ENCODE peak calls at places on chromosomes 11 and 22, in five cellular contexts. T is fibroblast of pulmonary artery, W is upper lobe of right lung, H is body of pancreas, R is pancreas. O is an unnamed sample.

GRCh38 chr22:44325718-44326548 is 13.2 kb upstream of the SHISAL1 start:
- DNase-seq in T (peak; percentile 56), W (no peak), H (no peak), R (no peak), O (no peak)

GRCh38 chr22:27605390-27605789 is 196.2 kb downstream of the MN1 start:
- DNase-seq in T (no peak), W (no peak), H (no peak), R (no peak), O (no peak)

GRCh38 chr22:25953919-25954318 is 211.9 kb downstream of the MYO18B start:
- DNase-seq in T (no peak), W (no peak), H (no peak), R (no peak), O (no peak)

GRCh38 chr11:126768702-126769101 is 231.9 kb downstream of the KIRREL3 start:
- DNase-seq in T (no peak), W (no peak), H (no peak), R (no peak), O (no peak)

GRCh38 chr11:67373916-67374570 is 645 bp upstream of the CLCF1 start:
- DNase-seq in T (peak; percentile 95), W (peak; percentile 93), H (peak; percentile 91), R (peak; percentile 87), O (no peak)

GRCh38 chr11:66619080-66619554 is 2.7 kb downstream of the RBM14 start:
- DNase-seq in T (peak; percentile 88), W (no peak), H (peak; percentile 38), R (no peak), O (peak; percentile 27)

GRCh38 chr11:75896843-75897419 is 81.9 kb downstream of the UVRAG start:
- DNase-seq in T (peak; percentile 68), W (no peak), H (no peak), R (no peak), O (no peak)

GRCh38 chr22:22710719-22711531 is 66.5 kb downstream of the GGTLC2 start:
- DNase-seq in T (peak; percentile 61), W (peak; percentile 84), H (peak; percentile 60), R (peak; percentile 50), O (no peak)

GRCh38 chr11:66268953-66269906 is 791 bp downstream of the RAB1B start:
- DNase-seq in T (peak; percentile 18), W (peak; percentile 73), H (peak; percentile 36), R (no peak), O (no peak)

GRCh38 chr11:133531450-133531849 is 851 bp downstream of the OPCML start:
- DNase-seq in T (no peak), W (no peak), H (no peak), R (no peak), O (no peak)

GRCh38 chr22:43814264-43814663 is 2.2 kb upstream of the EFCAB6 start:
- DNase-seq in T (no peak), W (no peak), H (no peak), R (no peak), O (no peak)

GRCh38 chr11:67428052-67429001 is at the start of gene RPS6KB2:
- DNase-seq in T (peak; percentile 98), W (peak; percentile 99), H (peak; percentile 99), R (peak; percentile 98), O (peak; percentile 95)

GRCh38 chr22:50218996-50219727 is 18.4 kb downstream of the SELENOO start:
- DNase-seq in T (peak; percentile 82), W (peak; percentile 93), H (peak; percentile 94), R (peak; percentile 92), O (no peak)

DNA sequence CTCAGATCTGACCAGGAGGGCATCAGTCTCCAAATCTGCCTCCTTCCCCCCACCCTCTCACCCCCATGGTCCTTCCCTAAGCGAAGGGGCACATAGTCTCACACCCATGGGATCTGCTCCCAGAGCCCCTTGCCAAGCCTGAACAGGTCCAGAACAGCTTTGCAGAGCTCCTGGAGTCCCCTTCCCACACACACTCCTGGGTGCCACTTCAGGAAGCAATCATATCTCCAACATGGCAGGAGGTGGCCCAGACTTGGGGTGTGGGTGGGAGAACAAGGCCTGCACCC is 63.0 kb downstream of the MICAL3 start:
- DNase-seq in T (no peak), W (no peak), H (no peak), R (no peak), O (no peak)
- TF ChIP-seq CTCF in T (no peak), W (no peak), H (no peak), R (no peak), O (no peak)

GRCh38 chr11:101881586-101881985 is 33.2 kb upstream of the CEP126 start:
- DNase-seq in T (no peak), W (no peak), H (no peak), R (no peak), O (no peak)

GRCh38 chr11:101885631-101886030 is 29.2 kb upstream of the CEP126 start:
- DNase-seq in T (no peak), W (no peak), H (no peak), R (no peak), O (no peak)

GRCh38 chr11:101880208-101880607 is 34.6 kb upstream of the CEP126 start:
- DNase-seq in T (peak; percentile 86), W (no peak), H (peak; percentile 38), R (no peak), O (peak; percentile 5)
- TF ChIP-seq CTCF in T (peak; percentile 65), W (peak; percentile 32), H (no peak), R (no peak), O (peak; percentile 50)

DNA sequence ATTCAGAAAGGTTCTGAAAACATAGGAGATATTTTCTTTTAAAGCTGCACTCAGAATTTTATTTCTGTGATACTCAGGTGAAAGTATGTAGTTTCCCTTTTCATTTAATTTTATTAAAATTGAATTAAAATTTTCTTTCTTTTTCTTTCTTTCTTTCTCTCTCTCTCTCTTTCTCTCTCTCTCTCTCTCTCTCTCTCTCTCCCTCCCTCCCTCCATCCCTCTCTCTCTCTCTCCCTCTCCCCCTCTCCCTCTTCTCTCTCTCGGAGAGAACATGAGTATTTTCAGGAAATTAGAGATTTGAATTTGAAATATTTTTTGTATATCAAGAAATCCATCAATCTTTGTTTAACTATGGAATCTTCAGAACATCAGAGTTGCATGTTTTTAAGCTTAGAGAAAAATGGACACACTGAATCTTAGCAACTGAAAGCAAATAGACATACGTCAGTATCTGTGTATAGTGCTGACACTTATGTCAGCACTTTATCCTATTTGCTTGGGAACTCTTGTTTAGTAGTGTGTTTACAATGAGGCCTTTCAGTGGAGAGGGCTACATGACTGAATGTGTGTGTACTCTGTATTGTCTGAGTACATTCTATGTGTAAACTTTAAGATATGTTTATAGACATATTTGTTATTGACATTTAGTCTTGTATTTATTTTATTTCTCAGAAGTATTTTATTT is 44.5 kb downstream of the PDE3B start:
- DNase-seq in T (peak; percentile 1), W (no peak), H (no peak), R (no peak), O (no peak)
- TF ChIP-seq CTCF in T (no peak), W (no peak), H (no peak), R (no peak), O (no peak)

GRCh38 chr11:82174610-82175009 is 559.1 kb downstream of the FAM181B start:
- DNase-seq in T (no peak), W (no peak), H (no peak), R (no peak), O (no peak)
- TF ChIP-seq CTCF in T (no peak), W (no peak), H (no peak), R (no peak), O (peak; percentile 47)

O was measured in GM12864.